ENCODE peak calls at places on chromosome 1, in ten cellular contexts. One of them, this sample, is unnamed.

GRCh38 chr1:45608475-45609156 is 15.2 kb downstream of the CCDC17 start:
- DNase-seq in lower lobe of right lung: no peak
- DNase-seq in sigmoid colon: no peak
- DNase-seq in kidney: no peak
- DNase-seq in small intestine: no peak
- DNase-seq in iPS DF 6.9: no peak
- DNase-seq in mammary epithelial cell: no peak
- DNase-seq in CD8-positive, alpha-beta memory T cell: no peak
- DNase-seq in transverse colon: no peak
- DNase-seq in tibial nerve: peak; percentile 30
- DNase-seq in this sample: no peak

GRCh38 chr1:20712210-20712577 is 5.6 kb downstream of the KIF17 start:
- DNase-seq in lower lobe of right lung: no peak
- DNase-seq in sigmoid colon: no peak
- DNase-seq in kidney: no peak
- DNase-seq in small intestine: no peak
- DNase-seq in iPS DF 6.9: no peak
- DNase-seq in mammary epithelial cell: no peak
- DNase-seq in CD8-positive, alpha-beta memory T cell: no peak
- DNase-seq in transverse colon: no peak
- DNase-seq in tibial nerve: no peak
- DNase-seq in this sample: no peak

GRCh38 chr1:154856049-154856448 is 14.0 kb downstream of the KCNN3 start:
- DNase-seq in lower lobe of right lung: no peak
- DNase-seq in sigmoid colon: no peak
- DNase-seq in kidney: no peak
- DNase-seq in small intestine: no peak
- DNase-seq in iPS DF 6.9: no peak
- DNase-seq in mammary epithelial cell: no peak
- DNase-seq in CD8-positive, alpha-beta memory T cell: no peak
- DNase-seq in transverse colon: no peak
- DNase-seq in tibial nerve: no peak
- DNase-seq in this sample: no peak

GRCh38 chr1:61131248-61131647 is 48.9 kb downstream of the NFIA start:
- DNase-seq in lower lobe of right lung: no peak
- DNase-seq in sigmoid colon: no peak
- DNase-seq in kidney: no peak
- DNase-seq in small intestine: no peak
- DNase-seq in iPS DF 6.9: no peak
- DNase-seq in mammary epithelial cell: no peak
- DNase-seq in CD8-positive, alpha-beta memory T cell: no peak
- DNase-seq in transverse colon: no peak
- DNase-seq in tibial nerve: no peak
- DNase-seq in this sample: no peak

GRCh38 chr1:49104575-49104974 is 327.9 kb upstream of the BEND5 start:
- DNase-seq in lower lobe of right lung: no peak
- DNase-seq in sigmoid colon: no peak
- DNase-seq in kidney: no peak
- DNase-seq in small intestine: no peak
- DNase-seq in iPS DF 6.9: no peak
- DNase-seq in mammary epithelial cell: no peak
- DNase-seq in CD8-positive, alpha-beta memory T cell: no peak
- DNase-seq in transverse colon: no peak
- DNase-seq in tibial nerve: no peak
- DNase-seq in this sample: no peak

GRCh38 chr1:201917362-201918033 is 28.8 kb downstream of the SHISA4 start:
- DNase-seq in lower lobe of right lung: no peak
- DNase-seq in sigmoid colon: peak; percentile 86
- DNase-seq in kidney: no peak
- DNase-seq in small intestine: no peak
- DNase-seq in iPS DF 6.9: no peak
- DNase-seq in mammary epithelial cell: peak; percentile 61
- DNase-seq in CD8-positive, alpha-beta memory T cell: no peak
- DNase-seq in transverse colon: no peak
- DNase-seq in tibial nerve: peak; percentile 70
- DNase-seq in this sample: no peak

GRCh38 chr1:244322791-244323521 is 128.8 kb downstream of the ADSS2 start:
- DNase-seq in lower lobe of right lung: no peak
- DNase-seq in sigmoid colon: no peak
- DNase-seq in kidney: no peak
- DNase-seq in small intestine: peak; percentile 62
- DNase-seq in iPS DF 6.9: no peak
- DNase-seq in mammary epithelial cell: peak; percentile 92
- DNase-seq in CD8-positive, alpha-beta memory T cell: no peak
- DNase-seq in transverse colon: no peak
- DNase-seq in tibial nerve: peak; percentile 62
- DNase-seq in this sample: no peak

GRCh38 chr1:26132128-26132824 is 20.7 kb downstream of the PDIK1L start:
- DNase-seq in lower lobe of right lung: no peak
- DNase-seq in sigmoid colon: no peak
- DNase-seq in kidney: no peak
- DNase-seq in small intestine: peak; percentile 37
- DNase-seq in iPS DF 6.9: no peak
- DNase-seq in mammary epithelial cell: peak; percentile 19
- DNase-seq in CD8-positive, alpha-beta memory T cell: no peak
- DNase-seq in transverse colon: no peak
- DNase-seq in tibial nerve: no peak
- DNase-seq in this sample: no peak

GRCh38 chr1:24765308-24765988 is 20.2 kb downstream of the CLIC4 start:
- DNase-seq in lower lobe of right lung: no peak
- DNase-seq in sigmoid colon: no peak
- DNase-seq in kidney: no peak
- DNase-seq in small intestine: no peak
- DNase-seq in iPS DF 6.9: no peak
- DNase-seq in mammary epithelial cell: no peak
- DNase-seq in CD8-positive, alpha-beta memory T cell: no peak
- DNase-seq in transverse colon: no peak
- DNase-seq in tibial nerve: no peak
- DNase-seq in this sample: no peak

GRCh38 chr1:42135426-42135825 is 17.8 kb upstream of the GUCA2B start:
- DNase-seq in lower lobe of right lung: no peak
- DNase-seq in sigmoid colon: no peak
- DNase-seq in kidney: no peak
- DNase-seq in small intestine: no peak
- DNase-seq in iPS DF 6.9: no peak
- DNase-seq in mammary epithelial cell: no peak
- DNase-seq in CD8-positive, alpha-beta memory T cell: no peak
- DNase-seq in transverse colon: no peak
- DNase-seq in tibial nerve: no peak
- DNase-seq in this sample: no peak

GRCh38 chr1:243963566-243963965 is 87.5 kb upstream of the ZBTB18 start:
- DNase-seq in lower lobe of right lung: no peak
- DNase-seq in sigmoid colon: no peak
- DNase-seq in kidney: no peak
- DNase-seq in small intestine: no peak
- DNase-seq in iPS DF 6.9: no peak
- DNase-seq in mammary epithelial cell: no peak
- DNase-seq in CD8-positive, alpha-beta memory T cell: no peak
- DNase-seq in transverse colon: no peak
- DNase-seq in tibial nerve: no peak
- DNase-seq in this sample: no peak

GRCh38 chr1:1058088-1058905 is 15.8 kb downstream of the RNF223 start:
- DNase-seq in lower lobe of right lung: no peak
- DNase-seq in sigmoid colon: no peak
- DNase-seq in kidney: no peak
- DNase-seq in small intestine: no peak
- DNase-seq in iPS DF 6.9: no peak
- DNase-seq in mammary epithelial cell: no peak
- DNase-seq in CD8-positive, alpha-beta memory T cell: no peak
- DNase-seq in transverse colon: no peak
- DNase-seq in tibial nerve: no peak
- DNase-seq in this sample: no peak

GRCh38 chr1:205680073-205680851 is at the start of gene SLC45A3:
- DNase-seq in lower lobe of right lung: peak; percentile 52
- DNase-seq in sigmoid colon: no peak
- DNase-seq in kidney: peak; percentile 82
- DNase-seq in small intestine: peak; percentile 44
- DNase-seq in iPS DF 6.9: no peak
- DNase-seq in mammary epithelial cell: no peak
- DNase-seq in CD8-positive, alpha-beta memory T cell: no peak
- DNase-seq in transverse colon: peak; percentile 60
- DNase-seq in tibial nerve: no peak
- DNase-seq in this sample: peak; percentile 76

GRCh38 chr1:115466433-115466832 is 128.4 kb upstream of the NGF start:
- DNase-seq in lower lobe of right lung: no peak
- DNase-seq in sigmoid colon: no peak
- DNase-seq in kidney: no peak
- DNase-seq in small intestine: no peak
- DNase-seq in iPS DF 6.9: no peak
- DNase-seq in mammary epithelial cell: no peak
- DNase-seq in CD8-positive, alpha-beta memory T cell: no peak
- DNase-seq in transverse colon: no peak
- DNase-seq in tibial nerve: no peak
- DNase-seq in this sample: no peak

GRCh38 chr1:93196591-93196990 is 16.1 kb downstream of the CCDC18 start:
- DNase-seq in lower lobe of right lung: no peak
- DNase-seq in sigmoid colon: no peak
- DNase-seq in kidney: no peak
- DNase-seq in small intestine: no peak
- DNase-seq in iPS DF 6.9: no peak
- DNase-seq in mammary epithelial cell: no peak
- DNase-seq in CD8-positive, alpha-beta memory T cell: no peak
- DNase-seq in transverse colon: no peak
- DNase-seq in tibial nerve: no peak
- DNase-seq in this sample: no peak

GRCh38 chr1:211632808-211633522 is 42.5 kb downstream of the NEK2 start:
- DNase-seq in lower lobe of right lung: peak; percentile 44
- DNase-seq in sigmoid colon: peak; percentile 78
- DNase-seq in kidney: no peak
- DNase-seq in small intestine: no peak
- DNase-seq in iPS DF 6.9: no peak
- DNase-seq in mammary epithelial cell: peak; percentile 95
- DNase-seq in CD8-positive, alpha-beta memory T cell: no peak
- DNase-seq in transverse colon: no peak
- DNase-seq in tibial nerve: no peak
- DNase-seq in this sample: peak; percentile 84

GRCh38 chr1:113538225-113538624 is 147.9 kb downstream of the MAGI3 start:
- DNase-seq in lower lobe of right lung: no peak
- DNase-seq in sigmoid colon: no peak
- DNase-seq in kidney: no peak
- DNase-seq in small intestine: no peak
- DNase-seq in iPS DF 6.9: no peak
- DNase-seq in mammary epithelial cell: peak; percentile 84
- DNase-seq in CD8-positive, alpha-beta memory T cell: no peak
- DNase-seq in transverse colon: no peak
- DNase-seq in tibial nerve: no peak
- DNase-seq in this sample: no peak

GRCh38 chr1:111197598-111198289 is 2.7 kb downstream of the DENND2D start:
- DNase-seq in lower lobe of right lung: no peak
- DNase-seq in sigmoid colon: no peak
- DNase-seq in kidney: peak; percentile 77
- DNase-seq in small intestine: no peak
- DNase-seq in iPS DF 6.9: peak; percentile 37
- DNase-seq in mammary epithelial cell: no peak
- DNase-seq in CD8-positive, alpha-beta memory T cell: peak; percentile 43
- DNase-seq in transverse colon: no peak
- DNase-seq in tibial nerve: no peak
- DNase-seq in this sample: no peak

DNA sequence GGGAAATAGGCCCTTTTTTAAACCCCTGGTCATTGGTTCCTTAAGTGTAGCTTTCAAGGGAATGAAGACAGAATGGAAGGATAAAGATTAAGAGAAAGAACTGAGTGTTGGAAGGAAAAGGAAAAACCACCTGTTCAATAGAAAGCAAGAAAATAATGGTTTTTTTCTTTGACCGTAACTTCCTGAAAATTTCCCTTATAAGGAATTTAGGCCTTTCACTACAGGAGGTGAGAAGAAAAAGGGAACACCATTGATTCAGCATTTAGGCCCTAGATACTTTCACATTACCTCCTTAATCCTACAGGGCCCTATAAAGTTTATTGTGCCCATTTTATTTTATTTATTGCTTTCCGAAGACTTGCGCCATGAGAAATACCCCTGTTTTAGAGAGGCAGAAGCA is 18.9 kb downstream of the KPNA6 start:
- DNase-seq in lower lobe of right lung: no peak
- DNase-seq in sigmoid colon: no peak
- DNase-seq in kidney: no peak
- DNase-seq in small intestine: no peak
- DNase-seq in iPS DF 6.9: no peak
- DNase-seq in mammary epithelial cell: no peak
- DNase-seq in CD8-positive, alpha-beta memory T cell: no peak
- DNase-seq in transverse colon: no peak
- DNase-seq in tibial nerve: no peak
- DNase-seq in this sample: no peak
- H3K4me1 ChIP-seq in lower lobe of right lung: peaks cover 39% of the 10 kb centered on the region
- H3K4me1 ChIP-seq in sigmoid colon: peaks cover 24% of the 10 kb centered on the region
- H3K4me1 ChIP-seq in kidney: peaks cover 3% of the 10 kb centered on the region
- H3K4me1 ChIP-seq in small intestine: no peaks in the 10 kb centered on the region
- H3K4me1 ChIP-seq in iPS DF 6.9: no peaks in the 10 kb centered on the region
- H3K4me1 ChIP-seq in mammary epithelial cell: no peaks in the 10 kb centered on the region
- H3K4me1 ChIP-seq in CD8-positive, alpha-beta memory T cell: peaks cover 47% of the 10 kb centered on the region
- H3K4me1 ChIP-seq in transverse colon: no peaks in the 10 kb centered on the region
- H3K4me1 ChIP-seq in tibial nerve: no peaks in the 10 kb centered on the region
- H3K4me1 ChIP-seq in this sample: peaks cover 8% of the 10 kb centered on the region

GRCh38 chr1:12640237-12640957 is 3.5 kb upstream of the AADACL4 start:
- DNase-seq in lower lobe of right lung: no peak
- DNase-seq in sigmoid colon: no peak
- DNase-seq in kidney: no peak
- DNase-seq in small intestine: no peak
- DNase-seq in iPS DF 6.9: no peak
- DNase-seq in mammary epithelial cell: peak; percentile 6
- DNase-seq in CD8-positive, alpha-beta memory T cell: no peak
- DNase-seq in transverse colon: no peak
- DNase-seq in tibial nerve: no peak
- DNase-seq in this sample: no peak
- H3K9me3 ChIP-seq in lower lobe of right lung: peaks cover 26% of the 10 kb centered on the region
- H3K9me3 ChIP-seq in sigmoid colon: no peaks in the 10 kb centered on the region
- H3K9me3 ChIP-seq in kidney: no peaks in the 10 kb centered on the region
- H3K9me3 ChIP-seq in small intestine: peaks cover 2% of the 10 kb centered on the region
- H3K9me3 ChIP-seq in iPS DF 6.9: peaks cover 4% of the 10 kb centered on the region
- H3K9me3 ChIP-seq in mammary epithelial cell: peaks cover 22% of the 10 kb centered on the region
- H3K9me3 ChIP-seq in CD8-positive, alpha-beta memory T cell: peaks cover 16% of the 10 kb centered on the region
- H3K9me3 ChIP-seq in transverse colon: peaks cover 14% of the 10 kb centered on the region
- H3K9me3 ChIP-seq in tibial nerve: no peaks in the 10 kb centered on the region
- H3K9me3 ChIP-seq in this sample: no peaks in the 10 kb centered on the region

GRCh38 chr1:119452085-119452484 is 37.1 kb downstream of the HSD3B2 start:
- DNase-seq in lower lobe of right lung: no peak
- DNase-seq in sigmoid colon: no peak
- DNase-seq in kidney: no peak
- DNase-seq in small intestine: no peak
- DNase-seq in iPS DF 6.9: no peak
- DNase-seq in mammary epithelial cell: no peak
- DNase-seq in CD8-positive, alpha-beta memory T cell: no peak
- DNase-seq in transverse colon: no peak
- DNase-seq in tibial nerve: no peak
- DNase-seq in this sample: no peak
- H3K4me3 ChIP-seq in lower lobe of right lung: no peak overlapping the region
- H3K4me3 ChIP-seq in sigmoid colon: no peak overlapping the region
- H3K4me3 ChIP-seq in kidney: no peak overlapping the region
- H3K4me3 ChIP-seq in small intestine: no peak overlapping the region
- H3K4me3 ChIP-seq in iPS DF 6.9: no peak overlapping the region
- H3K4me3 ChIP-seq in mammary epithelial cell: no peak overlapping the region
- H3K4me3 ChIP-seq in CD8-positive, alpha-beta memory T cell: no peak overlapping the region
- H3K4me3 ChIP-seq in transverse colon: no peak overlapping the region
- H3K4me3 ChIP-seq in tibial nerve: no peak overlapping the region
- H3K4me3 ChIP-seq in this sample: no peak overlapping the region

DNA sequence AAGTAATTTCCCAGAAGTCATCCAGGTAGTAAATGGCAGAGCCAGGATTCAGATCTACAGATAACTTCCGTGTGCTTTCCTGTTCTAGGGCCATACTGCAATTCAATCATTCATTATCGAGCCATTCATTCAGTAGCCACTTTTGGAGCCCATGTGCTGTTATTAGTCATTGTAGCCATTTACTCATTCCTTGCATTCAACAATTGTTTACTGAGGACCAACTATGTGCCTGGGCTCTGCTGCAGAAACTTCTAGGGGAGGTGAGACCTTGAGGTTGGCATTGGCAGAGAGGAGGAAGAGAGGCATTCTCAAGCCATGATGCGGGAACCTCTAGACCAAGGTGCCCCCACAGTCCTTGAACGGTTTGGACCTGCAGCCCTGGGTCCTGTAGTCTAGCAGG is 27.9 kb downstream of the EPHB2 start:
- DNase-seq in lower lobe of right lung: no peak
- DNase-seq in sigmoid colon: no peak
- DNase-seq in kidney: no peak
- DNase-seq in small intestine: no peak
- DNase-seq in iPS DF 6.9: no peak
- DNase-seq in mammary epithelial cell: no peak
- DNase-seq in CD8-positive, alpha-beta memory T cell: no peak
- DNase-seq in transverse colon: no peak
- DNase-seq in tibial nerve: no peak
- DNase-seq in this sample: no peak
- H3K4me1 ChIP-seq in lower lobe of right lung: peaks cover 4% of the 10 kb centered on the region
- H3K4me1 ChIP-seq in sigmoid colon: no peaks in the 10 kb centered on the region
- H3K4me1 ChIP-seq in kidney: no peaks in the 10 kb centered on the region
- H3K4me1 ChIP-seq in small intestine: no peaks in the 10 kb centered on the region
- H3K4me1 ChIP-seq in iPS DF 6.9: no peaks in the 10 kb centered on the region
- H3K4me1 ChIP-seq in mammary epithelial cell: no peaks in the 10 kb centered on the region
- H3K4me1 ChIP-seq in CD8-positive, alpha-beta memory T cell: no peaks in the 10 kb centered on the region
- H3K4me1 ChIP-seq in transverse colon: no peaks in the 10 kb centered on the region
- H3K4me1 ChIP-seq in tibial nerve: no peaks in the 10 kb centered on the region
- H3K4me1 ChIP-seq in this sample: no peaks in the 10 kb centered on the region